ENCODE peak calls at places on chromosomes 16 and 17, in six cellular contexts. L is pancreas, W is sigmoid colon, P is cardiac muscle cell, O is uterus, G is breast epithelium. Q is an unnamed sample. For H3K9me3, the result is how much of the 10 kb centered on the place peaks cover.

GRCh38 chr16:73151225-73151624 is 103.3 kb upstream of the ZFHX3 start:
- DNase-seq in G (no peak), L (no peak), P (no peak), W (no peak), O (no peak), Q (no peak)

GRCh38 chr16:85996843-85997242 is 97.9 kb downstream of the IRF8 start:
- DNase-seq in P (no peak), O (no peak), W (peak), G (peak), L (no peak), Q (no peak)

GRCh38 chr16:715448-716249 is 731 bp downstream of the METRN start:
- DNase-seq in O (no peak), W (no peak), G (no peak), L (no peak), P (no peak), Q (peak)

GRCh38 chr17:73625006-73625405 is 19.2 kb downstream of the SDK2 start:
- DNase-seq in G (no peak), W (no peak), P (no peak), L (no peak), O (no peak), Q (no peak)

GRCh38 chr17:78960945-78961344 is 18.8 kb downstream of the LGALS3BP start:
- DNase-seq in W (no peak), G (no peak), O (no peak), P (peak), L (no peak), Q (no peak)

GRCh38 chr16:57127836-57128235 is 35.5 kb downstream of the CPNE2 start:
- DNase-seq in O (no peak), G (no peak), L (no peak), P (no peak), W (no peak), Q (no peak)

GRCh38 chr17:79520134-79520892 is 90.5 kb downstream of the RBFOX3 start:
- DNase-seq in P (no peak), O (no peak), G (no peak), W (no peak), L (no peak), Q (no peak)

GRCh38 chr16:3549906-3550305 is 27.3 kb downstream of the NLRC3 start:
- DNase-seq in L (no peak), G (no peak), O (no peak), P (no peak), W (no peak), Q (no peak)

GRCh38 chr16:21599994-21600773 is 807 bp downstream of the METTL9 start:
- DNase-seq in G (no peak), W (no peak), P (peak), L (no peak), O (no peak), Q (no peak)

GRCh38 chr17:30203471-30203981 is 32.0 kb downstream of the SLC6A4 start:
- DNase-seq in O (no peak), W (no peak), P (no peak), G (no peak), L (no peak), Q (no peak)

GRCh38 chr17:73592531-73592961 is 51.7 kb downstream of the SDK2 start:
- DNase-seq in P (no peak), W (no peak), L (no peak), O (no peak), G (no peak), Q (no peak)

GRCh38 chr16:8644513-8645140 is 23.1 kb downstream of the METTL22 start:
- DNase-seq in L (peak), O (no peak), W (no peak), G (no peak), P (no peak), Q (peak)

GRCh38 chr17:77656054-77656453 is 302.4 kb upstream of the TNRC6C start:
- DNase-seq in G (peak), P (no peak), L (no peak), O (no peak), W (peak), Q (peak)

GRCh38 chr17:58710948-58711552 is 18.6 kb downstream of the RAD51C start:
- DNase-seq in W (no peak), P (peak), O (peak), L (peak), G (no peak), Q (peak)

GRCh38 chr16:11796227-11797165 is 562 bp downstream of the ZC3H7A start:
- DNase-seq in L (peak), O (peak), W (peak), P (peak), G (no peak), Q (peak)

GRCh38 chr17:35804658-35805192 is 4.6 kb upstream of the TAF15 start:
- DNase-seq in G (no peak), O (no peak), L (peak), P (peak), W (peak), Q (no peak)

GRCh38 chr17:40093005-40093579 is 7.3 kb downstream of the NR1D1 start:
- DNase-seq in W (no peak), L (no peak), O (no peak), G (no peak), P (no peak), Q (no peak)

GRCh38 chr17:33732116-33732515 is 439.0 kb upstream of the ASIC2 start:
- DNase-seq in W (no peak), L (no peak), P (peak), O (no peak), G (no peak), Q (no peak)

GRCh38 chr16:49055824-49056545 is 225.7 kb downstream of the CBLN1 start:
- DNase-seq in P (no peak), O (no peak), L (no peak), W (no peak), G (no peak), Q (no peak)

GRCh38 chr17:77245162-77245926 is 104.6 kb downstream of the SEC14L1 start:
- DNase-seq in O (no peak), L (no peak), P (no peak), W (no peak), G (no peak), Q (no peak)

GRCh38 chr17:10612957-10613744 is 44.0 kb downstream of the MYH3 start:
- DNase-seq in W (no peak), G (no peak), P (peak), O (no peak), L (no peak), Q (no peak)

GRCh38 chr16:20300312-20301097 is 26.8 kb downstream of the GP2 start:
- DNase-seq in W (no peak), P (peak), G (peak), O (peak), L (peak), Q (no peak)

GRCh38 chr16:66406534-66407368 is 20.3 kb upstream of the BEAN1 start:
- DNase-seq in P (peak), O (peak), G (peak), L (peak), W (peak), Q (peak)

GRCh38 chr16:23072769-23073549 is 76.3 kb downstream of the USP31 start:
- DNase-seq in W (no peak), L (no peak), P (peak), O (no peak), G (no peak), Q (no peak)
- TF ChIP-seq CTCF in W (no peak), L (no peak), P (no peak), O (no peak), G (no peak), Q (no peak)

DNA sequence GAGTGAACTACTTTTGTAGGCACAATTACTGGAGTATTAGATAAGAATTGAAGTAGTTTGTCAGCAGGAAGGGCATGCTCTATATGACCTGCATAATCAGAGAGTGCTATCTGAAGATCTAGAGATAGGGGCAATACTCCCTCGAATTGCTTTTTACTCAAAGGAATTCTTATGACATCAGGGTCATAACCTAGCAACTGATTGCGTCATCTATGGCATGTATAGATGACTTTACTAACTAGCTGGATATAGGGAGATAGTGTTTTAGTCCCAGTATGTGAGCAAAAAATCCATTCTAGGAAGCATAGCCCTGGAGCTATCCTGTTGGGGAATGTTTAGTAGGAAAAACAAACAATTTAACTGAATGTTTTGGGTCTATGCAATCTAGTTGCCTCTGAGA is 109.5 kb upstream of the ZNF267 start:
- DNase-seq in P (no peak), O (no peak), L (no peak), G (no peak), W (no peak), Q (no peak)
- H3K9me3 ChIP-seq in P (under half), O (under half), L (under half), G (half or more), W (under half), Q (under half)

DNA sequence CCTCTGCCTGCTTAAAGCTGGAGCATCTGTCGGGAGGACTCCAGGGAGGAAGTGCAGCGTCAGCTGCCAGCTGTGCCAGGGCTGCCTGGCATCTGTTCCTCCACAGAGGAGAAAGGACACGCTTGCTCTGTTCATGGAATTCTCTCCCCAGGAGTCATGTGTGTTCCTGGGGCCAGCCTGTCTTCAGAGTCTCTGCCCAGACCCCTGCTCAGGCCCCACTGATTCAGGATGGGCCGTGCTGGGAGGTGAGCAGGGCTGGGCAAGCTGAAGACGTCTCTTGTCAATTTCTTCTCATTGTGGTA is 24.2 kb downstream of the CRISPLD2 start:
- DNase-seq in P (no peak), W (peak), L (no peak), G (no peak), O (no peak), Q (no peak)
- H3K27ac ChIP-seq in P (no peak), W (peak), L (no peak), G (peak), O (peak), Q (no peak)

GRCh38 chr17:38667787-38668122 is 7.0 kb downstream of the EPOP start:
- DNase-seq in O (no peak), W (no peak), L (no peak), P (no peak), G (no peak), Q (no peak)
- TF ChIP-seq CTCF in O (no peak), W (no peak), L (no peak), P (no peak), G (no peak), Q (no peak)

DNA sequence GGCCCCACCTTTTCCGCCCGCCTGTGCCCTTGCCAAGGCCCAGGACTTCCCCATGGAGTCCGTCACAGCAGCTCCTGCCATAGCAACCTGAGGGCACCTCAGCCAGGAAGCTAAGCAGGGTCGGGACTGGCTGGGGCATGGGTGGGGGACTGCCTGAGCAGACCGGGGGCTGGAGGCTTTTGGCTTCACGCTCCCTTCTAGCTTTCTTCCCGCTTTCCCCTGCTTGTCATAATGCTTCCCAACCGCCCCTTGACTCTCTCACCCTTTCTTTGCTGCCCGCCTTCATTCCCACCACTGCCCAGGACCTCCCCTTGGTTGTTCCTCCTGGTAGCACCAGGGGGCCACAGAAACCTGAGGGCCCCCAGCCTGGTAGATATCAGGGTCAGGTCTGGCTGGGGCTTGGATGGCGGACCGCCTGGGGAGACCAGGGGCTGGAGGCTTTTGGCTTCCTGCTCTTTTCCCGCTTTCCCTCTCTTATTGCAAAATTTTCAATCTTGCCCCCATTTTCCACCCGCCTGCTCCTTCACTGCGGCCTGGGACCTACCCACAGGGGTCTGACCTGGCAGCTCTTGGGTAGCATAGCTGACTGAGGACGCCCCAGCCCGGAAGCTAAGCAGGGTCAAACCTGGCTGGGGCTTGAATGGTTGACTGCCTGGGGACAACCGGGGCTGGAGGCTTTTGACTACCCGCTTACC is 2287.7 kb downstream of the TP53TG3F start:
- DNase-seq in O (no peak), L (no peak), W (no peak), P (no peak), G (no peak), Q (no peak)
- H3K9me3 ChIP-seq in O (under half), L (under half), W (under half), P (under half), G (half or more), Q (under half)

DNA sequence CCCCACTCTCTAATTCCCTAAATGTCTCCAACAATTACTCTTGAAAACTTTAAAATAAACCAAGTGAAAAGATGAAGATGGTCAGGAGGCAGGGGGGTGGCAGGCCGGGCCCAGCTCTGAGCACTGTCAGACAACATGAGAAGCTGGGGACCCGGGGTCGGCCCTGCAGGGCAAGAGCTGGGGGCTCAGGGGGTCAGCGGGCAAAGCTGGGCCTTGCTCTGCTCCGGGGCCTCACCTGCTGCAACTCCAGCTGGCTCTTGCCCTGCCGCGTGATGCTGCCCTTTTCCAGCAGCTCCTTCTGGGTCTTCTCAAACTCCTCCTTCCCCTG is 14.8 kb downstream of the CTRB1 start:
- DNase-seq in L (no peak), P (no peak), W (no peak), O (no peak), G (no peak), Q (no peak)
- H3K27ac ChIP-seq in L (peak), P (peak), W (peak), O (peak), G (peak), Q (no peak)

GRCh38 chr16:67807148-67807682 is 526 bp downstream of the TSNAXIP1 start:
- DNase-seq in L (no peak), O (no peak), W (no peak), P (no peak), G (no peak), Q (no peak)
- TF ChIP-seq CTCF in L (no peak), O (peak), W (no peak), P (peak), G (no peak), Q (no peak)